ENCODE peak calls at places on chromosomes 3 and 15, in eight cellular contexts. Y is esophagus muscularis mucosa, K is OCI-LY7, Q is left lung, W is HL-60, T is cardiac fibroblast, X is AG04450, P is IMR-90. V is an unnamed sample.

GRCh38 chr3:126512916-126513650 is 4.5 kb downstream of the UROC1 start:
- DNase-seq in Y (no peak), K (no peak), Q (peak), W (no peak), T (no peak), X (no peak), P (no peak), V (no peak)

GRCh38 chr15:93035953-93036810 is 52.8 kb downstream of the RGMA start:
- DNase-seq in Y (no peak), K (peak), Q (peak), W (peak), T (peak), X (no peak), P (peak), V (peak)

GRCh38 chr3:142963266-142964149 is at the start of gene PAQR9:
- DNase-seq in Y (no peak), K (no peak), Q (no peak), W (no peak), T (no peak), X (no peak), P (no peak), V (peak)

GRCh38 chr3:82940124-82940523 is 1178.7 kb upstream of the GBE1 start:
- DNase-seq in Y (no peak), K (no peak), Q (peak), W (no peak), T (no peak), X (no peak), P (no peak), V (no peak)

GRCh38 chr3:177615015-177615414 is 417.7 kb upstream of the TBL1XR1 start:
- DNase-seq in Y (peak), K (no peak), Q (peak), W (peak), T (peak), X (peak), P (peak), V (no peak)

GRCh38 chr3:10712121-10712520 is 103.9 kb upstream of the SLC6A11 start:
- DNase-seq in Y (no peak), K (no peak), Q (no peak), W (no peak), T (no peak), X (no peak), P (no peak), V (no peak)

GRCh38 chr15:39554746-39555387 is 26.0 kb upstream of the THBS1 start:
- DNase-seq in Y (peak), K (no peak), Q (no peak), W (no peak), T (no peak), X (no peak), P (no peak), V (no peak)

GRCh38 chr3:188077160-188077812 is 76.7 kb upstream of the LPP start:
- DNase-seq in Y (no peak), K (no peak), Q (no peak), W (no peak), T (no peak), X (no peak), P (no peak), V (no peak)

GRCh38 chr3:100634493-100635272 is 25.3 kb downstream of the ADGRG7 start:
- DNase-seq in Y (no peak), K (peak), Q (no peak), W (peak), T (peak), X (no peak), P (peak), V (peak)

DNA sequence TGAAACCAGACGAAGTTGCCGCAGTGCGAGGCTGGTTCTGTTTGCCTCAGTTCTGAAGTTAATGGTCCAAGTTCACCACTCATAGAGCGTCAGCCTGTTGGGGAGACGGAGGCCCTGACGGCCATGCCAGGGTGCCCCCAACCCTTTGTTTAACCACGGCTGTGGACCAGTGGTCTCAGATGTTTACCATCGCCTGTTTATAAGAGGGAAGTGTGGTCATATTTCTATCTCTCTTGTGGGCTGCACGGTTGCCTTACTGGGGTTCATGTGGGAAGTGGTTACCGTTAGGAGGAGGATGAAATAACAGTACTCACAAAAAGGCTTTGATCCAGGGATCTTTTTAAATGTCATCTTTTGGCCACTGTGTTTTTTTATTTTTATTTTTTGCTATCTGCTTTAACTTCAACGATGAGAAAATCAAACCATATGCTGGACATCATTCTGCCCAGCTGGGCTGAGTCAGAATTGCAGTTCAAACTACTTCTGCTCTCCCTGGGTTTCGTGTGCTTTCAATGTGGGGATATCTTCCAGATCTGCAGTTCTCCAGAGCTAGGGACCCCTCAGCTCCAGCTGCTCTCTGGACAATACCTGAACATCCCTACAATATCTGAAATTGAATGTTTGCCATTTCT is 17.8 kb downstream of the SMAD3 start:
- DNase-seq in Y (no peak), K (peak), Q (no peak), W (peak), T (peak), X (no peak), P (peak), V (no peak)
- TF ChIP-seq CTCF in Y (no peak), K (no peak), Q (no peak), W (no peak), T (no peak), X (no peak), P (no peak), V (no peak)

GRCh38 chr15:70670680-70671079 is 92.7 kb downstream of the UACA start:
- DNase-seq in Y (no peak), K (no peak), Q (no peak), W (no peak), T (peak), X (no peak), P (no peak), V (no peak)
- TF ChIP-seq CTCF in Y (peak), K (peak), Q (no peak), W (no peak), T (no peak), X (peak), P (peak), V (no peak)

DNA sequence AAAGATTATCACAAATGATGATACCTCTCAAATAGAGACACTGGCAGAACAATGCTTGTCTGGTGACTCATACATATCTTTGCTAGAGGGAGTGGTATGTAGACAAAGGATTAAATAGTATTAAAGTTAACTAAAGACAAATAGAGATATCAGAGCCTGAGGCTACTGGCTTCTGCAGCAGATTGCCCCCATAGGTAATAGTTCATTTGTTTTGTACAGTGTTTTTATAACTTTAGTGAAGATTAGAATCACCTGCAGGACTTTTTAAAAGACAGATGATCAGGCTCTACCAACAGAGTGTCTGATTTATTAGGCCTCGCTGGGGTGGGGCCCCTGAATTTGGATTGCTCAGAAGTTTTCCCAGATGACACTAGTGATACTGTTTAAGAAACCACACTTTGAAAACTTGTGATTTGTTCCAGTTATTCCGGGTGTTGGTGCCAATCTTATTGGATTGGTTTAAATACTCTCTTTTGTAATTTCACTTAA is 96.4 kb downstream of the NAALADL2 start:
- DNase-seq in Y (no peak), K (no peak), Q (no peak), W (no peak), T (no peak), X (no peak), P (peak), V (no peak)
- TF ChIP-seq CTCF in Y (no peak), K (no peak), Q (no peak), W (no peak), T (no peak), X (no peak), P (no peak), V (no peak)

DNA sequence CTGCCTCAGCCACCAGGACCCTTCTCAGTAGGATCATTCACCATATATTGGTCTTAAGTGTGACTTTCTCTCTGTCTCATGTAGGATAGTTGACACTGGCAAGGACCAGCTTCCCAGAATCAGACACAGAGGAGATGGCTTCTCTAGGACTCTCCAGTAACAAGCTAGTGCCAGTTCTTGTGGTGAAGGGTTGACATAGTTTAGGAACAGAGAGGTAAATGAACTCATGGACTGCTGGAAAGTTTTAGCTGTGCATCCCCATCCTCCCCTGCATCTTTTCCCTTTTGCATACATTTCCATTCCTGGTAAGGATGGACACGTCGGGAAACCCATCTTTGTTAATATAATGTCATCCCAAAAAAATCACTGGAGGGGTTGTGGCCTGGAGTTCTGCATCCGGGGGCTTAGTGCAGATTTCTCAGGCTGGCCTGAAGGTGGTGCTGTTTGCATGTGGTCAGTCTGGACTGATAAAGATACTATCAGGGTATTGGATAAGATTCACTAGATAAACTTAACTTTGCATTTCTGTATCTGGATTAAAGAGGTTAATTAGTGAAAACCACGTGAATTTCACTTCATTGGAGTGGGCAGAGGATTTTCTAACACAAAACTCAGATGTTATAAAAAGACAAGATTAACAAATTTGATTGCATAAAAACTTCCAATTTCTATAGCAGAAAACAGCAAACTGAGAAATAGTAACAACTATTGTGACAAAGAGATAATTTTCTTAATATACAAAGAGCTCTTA is 110.8 kb downstream of the TBC1D2B start:
- DNase-seq in Y (no peak), K (peak), Q (no peak), W (peak), T (peak), X (peak), P (peak), V (peak)
- TF ChIP-seq CTCF in Y (peak), K (peak), Q (peak), W (peak), T (peak), X (peak), P (peak), V (peak)

GRCh38 chr15:65833501-65834220 is 35.6 kb upstream of the RAB11A start:
- DNase-seq in Y (no peak), K (no peak), Q (no peak), W (peak), T (no peak), X (no peak), P (no peak), V (no peak)

GRCh38 chr15:65829150-65829764 is 37.2 kb upstream of the DENND4A start:
- DNase-seq in Y (no peak), K (peak), Q (no peak), W (no peak), T (peak), X (no peak), P (peak), V (peak)

GRCh38 chr15:65834603-65835282 is 34.5 kb upstream of the RAB11A start:
- DNase-seq in Y (no peak), K (no peak), Q (no peak), W (no peak), T (no peak), X (no peak), P (no peak), V (no peak)

GRCh38 chr15:65835452-65835851 is 33.8 kb upstream of the RAB11A start:
- DNase-seq in Y (no peak), K (no peak), Q (no peak), W (no peak), T (no peak), X (no peak), P (no peak), V (no peak)

GRCh38 chr15:65832549-65833364 is 36.5 kb upstream of the RAB11A start:
- DNase-seq in Y (peak), K (peak), Q (peak), W (peak), T (peak), X (peak), P (peak), V (peak)
- TF ChIP-seq CTCF in Y (no peak), K (no peak), Q (no peak), W (no peak), T (no peak), X (peak), P (peak), V (no peak)

DNA sequence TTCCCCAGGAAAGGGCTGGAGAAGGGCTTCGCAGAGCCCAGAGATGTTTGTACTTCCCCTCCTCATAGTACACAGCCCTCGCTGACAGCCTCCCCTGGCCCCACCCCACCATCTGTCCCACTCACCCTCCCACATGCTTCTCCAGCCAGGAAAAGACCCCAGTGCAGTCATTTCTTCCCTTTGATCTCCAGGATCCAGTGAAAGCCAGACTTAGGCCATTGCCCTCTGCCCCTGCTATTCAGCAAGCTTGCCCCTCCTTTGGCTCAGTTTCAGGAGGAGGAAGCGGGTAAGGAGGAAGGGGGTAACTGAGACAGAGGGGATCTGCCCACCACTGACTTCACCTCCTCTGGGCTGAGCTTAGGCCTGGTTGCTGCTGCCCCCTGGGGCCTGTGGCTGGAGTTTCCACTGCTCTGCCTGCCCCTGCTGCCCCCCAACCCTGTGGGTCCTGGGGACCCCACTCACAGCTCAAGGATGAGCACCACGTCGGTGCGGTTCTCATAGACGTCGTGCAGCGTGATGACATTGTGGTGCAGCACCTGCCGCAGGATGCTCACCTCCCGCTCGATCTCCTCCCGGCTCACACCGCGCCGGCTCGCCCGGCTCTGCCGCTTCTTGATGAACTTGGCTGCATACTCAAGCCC is 63.1 kb downstream of the DAPK2 start:
- DNase-seq in Y (no peak), K (peak), Q (no peak), W (no peak), T (no peak), X (no peak), P (no peak), V (peak)
- TF ChIP-seq CTCF in Y (no peak), K (peak), Q (no peak), W (no peak), T (no peak), X (peak), P (peak), V (no peak)

GRCh38 chr3:139202226-139202958 is 141.4 kb upstream of the MRPS22 start:
- DNase-seq in Y (peak), K (peak), Q (no peak), W (peak), T (no peak), X (no peak), P (no peak), V (peak)
- TF ChIP-seq CTCF in Y (no peak), K (peak), Q (no peak), W (no peak), T (no peak), X (no peak), P (no peak), V (peak)

GRCh38 chr3:39637807-39638206 is 170.3 kb downstream of the MOBP start:
- DNase-seq in Y (no peak), K (no peak), Q (no peak), W (no peak), T (peak), X (no peak), P (peak), V (no peak)
- TF ChIP-seq CTCF in Y (no peak), K (peak), Q (no peak), W (no peak), T (peak), X (peak), P (peak), V (no peak)

GRCh38 chr3:139716908-139717485 is 39.2 kb upstream of the NMNAT3 start:
- DNase-seq in Y (no peak), K (no peak), Q (no peak), W (no peak), T (no peak), X (no peak), P (no peak), V (no peak)

GRCh38 chr3:139715736-139716135 is 38.0 kb upstream of the NMNAT3 start:
- DNase-seq in Y (no peak), K (no peak), Q (no peak), W (no peak), T (no peak), X (no peak), P (no peak), V (no peak)

GRCh38 chr3:139721370-139721769 is 43.6 kb upstream of the NMNAT3 start:
- DNase-seq in Y (no peak), K (no peak), Q (no peak), W (no peak), T (no peak), X (no peak), P (no peak), V (no peak)

DNA sequence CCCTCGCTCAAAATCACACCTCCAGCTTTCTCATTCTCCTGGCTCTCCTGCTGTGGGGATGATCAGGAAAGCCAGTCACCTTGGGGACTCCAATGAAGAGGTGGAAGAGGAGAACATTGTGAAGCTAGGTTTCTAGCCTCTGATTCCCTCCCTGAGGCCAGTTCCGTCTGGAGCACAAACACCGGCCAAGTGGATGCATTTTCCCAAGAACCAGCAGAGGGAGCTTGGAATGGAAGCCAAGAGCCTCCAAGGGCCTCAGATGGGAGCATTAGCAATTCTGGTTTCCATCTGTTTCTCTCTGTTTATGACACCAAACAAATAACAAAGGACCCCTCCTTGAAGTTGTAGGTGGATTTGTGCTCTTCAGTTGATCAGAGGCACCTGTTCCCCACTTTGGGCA is 40.6 kb upstream of the NMNAT3 start:
- DNase-seq in Y (no peak), K (no peak), Q (no peak), W (no peak), T (peak), X (no peak), P (peak), V (no peak)
- TF ChIP-seq CTCF in Y (peak), K (peak), Q (peak), W (no peak), T (peak), X (peak), P (peak), V (no peak)

DNA sequence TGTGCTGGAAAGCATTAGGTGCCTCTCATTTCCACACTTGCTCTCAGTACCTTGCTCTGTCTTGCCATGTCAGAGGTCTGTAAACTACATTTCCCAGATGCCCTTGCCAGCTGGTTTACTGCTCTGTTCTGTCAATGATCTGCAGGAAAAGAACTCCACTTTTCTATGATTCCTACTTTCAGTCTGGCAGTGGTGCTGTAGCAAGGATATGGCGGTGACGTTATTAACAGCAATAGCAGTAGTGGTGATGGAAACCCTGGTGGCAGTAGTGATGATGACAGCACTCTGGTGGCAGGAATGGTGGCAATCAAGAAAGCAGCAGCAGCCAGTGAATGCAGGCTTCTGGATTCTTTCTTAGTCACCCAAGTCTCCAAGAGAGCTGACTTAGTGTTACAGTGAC is 665.2 kb downstream of the DIPK2A start:
- DNase-seq in Y (no peak), K (no peak), Q (no peak), W (no peak), T (no peak), X (no peak), P (no peak), V (no peak)
- TF ChIP-seq CTCF in Y (no peak), K (no peak), Q (no peak), W (no peak), T (no peak), X (no peak), P (no peak), V (no peak)

V was measured in GM20000.